ENCODE peak calls at places on chromosomes 11 and 22, in seven cellular contexts. One of them, this sample, is unnamed.

GRCh38 chr22:30635273-30636225 is at the start of gene SLC35E4:
- DNase-seq in AG10803: peak; percentile 87
- DNase-seq in CD8-positive, alpha-beta memory T cell: peak; percentile 95
- DNase-seq in left ventricle myocardium inferior: peak; percentile 95
- DNase-seq in RWPE2: peak; percentile 90
- DNase-seq in right cardiac atrium: peak; percentile 98
- DNase-seq in BJ: no peak
- DNase-seq in this sample: peak; percentile 93

GRCh38 chr22:49367016-49367697 is 460.5 kb downstream of the BRD1 start:
- DNase-seq in BJ: no peak
- DNase-seq in RWPE2: no peak
- DNase-seq in CD8-positive, alpha-beta memory T cell: no peak
- DNase-seq in right cardiac atrium: no peak
- DNase-seq in left ventricle myocardium inferior: no peak
- DNase-seq in AG10803: no peak
- DNase-seq in this sample: no peak

GRCh38 chr11:124644426-124645280 is 22.0 kb downstream of the TBRG1 start:
- DNase-seq in RWPE2: no peak
- DNase-seq in AG10803: peak; percentile 76
- DNase-seq in BJ: no peak
- DNase-seq in left ventricle myocardium inferior: peak; percentile 34
- DNase-seq in CD8-positive, alpha-beta memory T cell: no peak
- DNase-seq in right cardiac atrium: peak; percentile 57
- DNase-seq in this sample: peak; percentile 89

GRCh38 chr11:27025957-27026356 is 14.7 kb upstream of the BBOX1 start:
- DNase-seq in left ventricle myocardium inferior: no peak
- DNase-seq in CD8-positive, alpha-beta memory T cell: no peak
- DNase-seq in BJ: no peak
- DNase-seq in AG10803: no peak
- DNase-seq in right cardiac atrium: no peak
- DNase-seq in RWPE2: no peak
- DNase-seq in this sample: no peak

GRCh38 chr11:2791139-2791520 is 91.3 kb upstream of the KCNQ1OT1 start:
- DNase-seq in RWPE2: peak; percentile 38
- DNase-seq in BJ: no peak
- DNase-seq in CD8-positive, alpha-beta memory T cell: no peak
- DNase-seq in left ventricle myocardium inferior: peak; percentile 15
- DNase-seq in right cardiac atrium: peak; percentile 34
- DNase-seq in AG10803: no peak
- DNase-seq in this sample: no peak

GRCh38 chr11:14645247-14645912 is 1.8 kb downstream of the PDE3B start:
- DNase-seq in left ventricle myocardium inferior: no peak
- DNase-seq in BJ: no peak
- DNase-seq in right cardiac atrium: no peak
- DNase-seq in CD8-positive, alpha-beta memory T cell: no peak
- DNase-seq in AG10803: peak; percentile 5
- DNase-seq in RWPE2: no peak
- DNase-seq in this sample: no peak

GRCh38 chr22:36865346-36865745 is 4.5 kb downstream of the NCF4 start:
- DNase-seq in right cardiac atrium: no peak
- DNase-seq in left ventricle myocardium inferior: no peak
- DNase-seq in RWPE2: no peak
- DNase-seq in BJ: no peak
- DNase-seq in AG10803: no peak
- DNase-seq in CD8-positive, alpha-beta memory T cell: no peak
- DNase-seq in this sample: peak; percentile 34

GRCh38 chr11:126113515-126113957 is 50.9 kb upstream of the CDON start:
- DNase-seq in right cardiac atrium: peak; percentile 94
- DNase-seq in RWPE2: no peak
- DNase-seq in BJ: peak; percentile 95
- DNase-seq in AG10803: peak; percentile 99
- DNase-seq in CD8-positive, alpha-beta memory T cell: no peak
- DNase-seq in left ventricle myocardium inferior: peak; percentile 85
- DNase-seq in this sample: peak; percentile 98

GRCh38 chr11:115659061-115659963 is 155.1 kb upstream of the CADM1 start:
- DNase-seq in right cardiac atrium: peak; percentile 68
- DNase-seq in RWPE2: no peak
- DNase-seq in AG10803: no peak
- DNase-seq in left ventricle myocardium inferior: peak; percentile 45
- DNase-seq in CD8-positive, alpha-beta memory T cell: no peak
- DNase-seq in BJ: no peak
- DNase-seq in this sample: peak; percentile 61

GRCh38 chr11:128483211-128483788 is 104.1 kb downstream of the ETS1 start:
- DNase-seq in RWPE2: no peak
- DNase-seq in right cardiac atrium: no peak
- DNase-seq in AG10803: no peak
- DNase-seq in BJ: no peak
- DNase-seq in CD8-positive, alpha-beta memory T cell: peak; percentile 59
- DNase-seq in left ventricle myocardium inferior: no peak
- DNase-seq in this sample: no peak

GRCh38 chr11:119907934-119908760 is 179.1 kb upstream of the NECTIN1 start:
- DNase-seq in right cardiac atrium: no peak
- DNase-seq in AG10803: no peak
- DNase-seq in CD8-positive, alpha-beta memory T cell: no peak
- DNase-seq in BJ: no peak
- DNase-seq in left ventricle myocardium inferior: no peak
- DNase-seq in RWPE2: no peak
- DNase-seq in this sample: no peak

GRCh38 chr11:15835705-15836411 is 520.5 kb downstream of the SOX6 start:
- DNase-seq in right cardiac atrium: peak; percentile 54
- DNase-seq in BJ: no peak
- DNase-seq in left ventricle myocardium inferior: no peak
- DNase-seq in CD8-positive, alpha-beta memory T cell: no peak
- DNase-seq in RWPE2: no peak
- DNase-seq in AG10803: no peak
- DNase-seq in this sample: no peak

GRCh38 chr22:25804676-25805075 is 62.7 kb downstream of the MYO18B start:
- DNase-seq in left ventricle myocardium inferior: no peak
- DNase-seq in right cardiac atrium: no peak
- DNase-seq in RWPE2: no peak
- DNase-seq in CD8-positive, alpha-beta memory T cell: no peak
- DNase-seq in AG10803: no peak
- DNase-seq in BJ: no peak
- DNase-seq in this sample: no peak

GRCh38 chr22:22770881-22771280 is 116.7 kb upstream of the IGLL5 start:
- DNase-seq in right cardiac atrium: no peak
- DNase-seq in RWPE2: no peak
- DNase-seq in left ventricle myocardium inferior: no peak
- DNase-seq in CD8-positive, alpha-beta memory T cell: no peak
- DNase-seq in AG10803: no peak
- DNase-seq in BJ: no peak
- DNase-seq in this sample: no peak

GRCh38 chr11:26297179-26297970 is 34.6 kb upstream of the ANO3 start:
- DNase-seq in right cardiac atrium: no peak
- DNase-seq in CD8-positive, alpha-beta memory T cell: no peak
- DNase-seq in RWPE2: no peak
- DNase-seq in BJ: peak; percentile 9
- DNase-seq in AG10803: peak; percentile 83
- DNase-seq in left ventricle myocardium inferior: no peak
- DNase-seq in this sample: peak; percentile 61

GRCh38 chr22:39518124-39518786 is 2.1 kb upstream of the ATF4 start:
- DNase-seq in AG10803: no peak
- DNase-seq in RWPE2: no peak
- DNase-seq in left ventricle myocardium inferior: no peak
- DNase-seq in BJ: no peak
- DNase-seq in right cardiac atrium: no peak
- DNase-seq in CD8-positive, alpha-beta memory T cell: no peak
- DNase-seq in this sample: no peak

GRCh38 chr11:85187992-85188391 is 439.2 kb downstream of the DLG2 start:
- DNase-seq in left ventricle myocardium inferior: no peak
- DNase-seq in BJ: no peak
- DNase-seq in AG10803: no peak
- DNase-seq in right cardiac atrium: no peak
- DNase-seq in RWPE2: no peak
- DNase-seq in CD8-positive, alpha-beta memory T cell: no peak
- DNase-seq in this sample: no peak

GRCh38 chr11:66112640-66113098 is 42.6 kb downstream of the PACS1 start:
- DNase-seq in left ventricle myocardium inferior: no peak
- DNase-seq in right cardiac atrium: peak; percentile 79
- DNase-seq in RWPE2: no peak
- DNase-seq in CD8-positive, alpha-beta memory T cell: no peak
- DNase-seq in BJ: peak; percentile 49
- DNase-seq in AG10803: peak; percentile 94
- DNase-seq in this sample: peak; percentile 84

GRCh38 chr22:36493690-36494110 is 12.3 kb upstream of the TXN2 start:
- DNase-seq in AG10803: no peak
- DNase-seq in CD8-positive, alpha-beta memory T cell: no peak
- DNase-seq in RWPE2: no peak
- DNase-seq in BJ: no peak
- DNase-seq in left ventricle myocardium inferior: peak; percentile 39
- DNase-seq in right cardiac atrium: peak; percentile 67
- DNase-seq in this sample: no peak

GRCh38 chr11:124222407-124222806 is 18.5 kb upstream of the OR8G1 start:
- DNase-seq in right cardiac atrium: no peak
- DNase-seq in BJ: no peak
- DNase-seq in RWPE2: no peak
- DNase-seq in left ventricle myocardium inferior: no peak
- DNase-seq in AG10803: no peak
- DNase-seq in CD8-positive, alpha-beta memory T cell: no peak
- DNase-seq in this sample: no peak

DNA sequence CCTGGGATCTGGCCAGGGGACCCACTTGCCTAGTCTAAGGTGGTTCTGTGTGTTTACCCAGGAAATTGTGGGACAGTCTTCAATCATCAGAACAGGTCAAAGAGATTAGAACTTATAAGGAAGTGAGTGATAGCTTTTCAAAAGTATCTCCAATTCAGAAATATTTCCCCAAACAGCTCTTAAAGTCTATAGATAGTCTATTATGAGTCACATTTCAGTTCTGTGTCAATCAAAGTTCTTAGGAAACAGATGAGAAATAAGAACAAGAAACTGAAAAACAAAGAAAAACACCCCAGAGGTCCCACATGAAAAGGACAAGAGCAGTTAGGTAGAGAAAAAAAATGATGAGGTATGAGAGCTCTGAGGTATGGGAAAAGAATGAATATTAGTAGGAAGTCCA is 381.4 kb upstream of the MPPED2 start:
- DNase-seq in CD8-positive, alpha-beta memory T cell: no peak
- DNase-seq in left ventricle myocardium inferior: no peak
- DNase-seq in BJ: no peak
- DNase-seq in right cardiac atrium: no peak
- DNase-seq in RWPE2: no peak
- DNase-seq in AG10803: no peak
- DNase-seq in this sample: no peak
- H3K4me3 ChIP-seq in CD8-positive, alpha-beta memory T cell: no peak overlapping the region
- H3K4me3 ChIP-seq in left ventricle myocardium inferior: no peak overlapping the region
- H3K4me3 ChIP-seq in BJ: no peak overlapping the region
- H3K4me3 ChIP-seq in right cardiac atrium: no peak overlapping the region
- H3K4me3 ChIP-seq in RWPE2: no peak overlapping the region
- H3K4me3 ChIP-seq in AG10803: no peak overlapping the region
- H3K4me3 ChIP-seq in this sample: no peak overlapping the region

DNA sequence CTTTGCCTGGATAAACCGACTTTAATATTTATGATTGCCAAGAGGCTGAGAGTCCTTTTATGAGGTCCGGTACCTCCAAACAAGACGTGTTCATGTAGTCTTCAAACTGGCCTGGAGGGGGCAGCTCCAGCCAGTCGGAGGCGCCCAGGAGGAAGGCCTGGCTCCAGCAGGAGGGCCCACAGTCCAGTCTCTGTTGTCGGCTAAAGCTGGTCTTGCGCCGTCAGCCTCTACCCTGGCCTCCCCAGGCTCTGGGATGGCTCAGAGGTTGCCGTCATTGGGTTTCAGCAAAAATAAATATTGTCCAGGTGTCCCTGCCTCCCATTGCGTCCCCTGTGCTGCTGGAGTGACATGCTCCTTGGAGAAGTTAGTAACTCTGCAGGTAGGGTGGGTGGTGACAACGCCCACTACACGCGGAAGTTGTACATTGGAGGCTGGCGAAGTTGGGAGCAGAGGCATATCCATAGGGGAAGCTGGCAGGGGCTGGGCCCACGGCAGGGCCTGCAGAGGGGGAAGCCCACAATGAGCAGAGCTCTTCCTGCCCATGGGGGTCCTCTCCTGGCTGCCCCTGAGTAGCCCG is 1.0 kb upstream of the SLC25A1 start:
- DNase-seq in left ventricle myocardium inferior: peak; percentile 73
- DNase-seq in CD8-positive, alpha-beta memory T cell: peak; percentile 66
- DNase-seq in right cardiac atrium: peak; percentile 90
- DNase-seq in BJ: peak; percentile 36
- DNase-seq in RWPE2: no peak
- DNase-seq in AG10803: peak; percentile 85
- DNase-seq in this sample: peak; percentile 93
- H3K4me3 ChIP-seq in left ventricle myocardium inferior: peak overlapping the region; percentile 97
- H3K4me3 ChIP-seq in CD8-positive, alpha-beta memory T cell: peak overlapping the region; percentile 80
- H3K4me3 ChIP-seq in right cardiac atrium: peak overlapping the region; percentile 91
- H3K4me3 ChIP-seq in BJ: peak overlapping the region; percentile 52
- H3K4me3 ChIP-seq in RWPE2: peak overlapping the region; percentile 98
- H3K4me3 ChIP-seq in AG10803: peak overlapping the region; percentile 61
- H3K4me3 ChIP-seq in this sample: peak overlapping the region; percentile 67

DNA sequence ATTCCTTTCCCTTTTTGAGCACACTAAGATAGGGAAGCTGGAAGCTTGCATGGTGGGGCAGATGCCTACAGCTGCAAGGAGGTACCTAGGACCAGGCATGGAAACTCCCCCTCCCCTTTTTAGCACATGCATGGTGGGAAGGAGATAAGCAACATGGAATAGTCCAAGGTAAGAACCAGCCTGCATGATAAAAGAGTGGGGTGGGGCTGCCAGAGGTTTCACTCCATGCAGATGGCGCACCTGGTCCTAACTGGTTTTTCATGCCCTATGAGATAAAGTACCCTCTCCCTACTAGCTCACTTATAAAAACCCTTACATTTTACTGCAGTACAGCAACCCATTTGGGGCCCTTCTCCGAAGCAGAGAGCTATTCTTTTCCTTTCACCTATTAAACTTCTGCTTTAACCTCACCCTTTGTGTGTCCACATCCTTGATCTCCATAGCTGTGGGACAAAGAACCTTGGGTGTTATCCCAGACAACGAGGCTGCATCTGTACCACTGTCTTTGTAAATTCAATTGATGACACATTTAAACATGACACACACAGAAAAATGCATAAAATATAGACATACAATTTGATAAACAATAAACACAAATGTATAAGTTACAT is 40.1 kb upstream of the VSTM5 start:
- DNase-seq in BJ: no peak
- DNase-seq in right cardiac atrium: no peak
- DNase-seq in AG10803: no peak
- DNase-seq in CD8-positive, alpha-beta memory T cell: no peak
- DNase-seq in RWPE2: no peak
- DNase-seq in left ventricle myocardium inferior: no peak
- DNase-seq in this sample: no peak
- H3K4me3 ChIP-seq in BJ: no peak overlapping the region
- H3K4me3 ChIP-seq in right cardiac atrium: no peak overlapping the region
- H3K4me3 ChIP-seq in AG10803: no peak overlapping the region
- H3K4me3 ChIP-seq in CD8-positive, alpha-beta memory T cell: no peak overlapping the region
- H3K4me3 ChIP-seq in RWPE2: no peak overlapping the region
- H3K4me3 ChIP-seq in left ventricle myocardium inferior: no peak overlapping the region
- H3K4me3 ChIP-seq in this sample: no peak overlapping the region

DNA sequence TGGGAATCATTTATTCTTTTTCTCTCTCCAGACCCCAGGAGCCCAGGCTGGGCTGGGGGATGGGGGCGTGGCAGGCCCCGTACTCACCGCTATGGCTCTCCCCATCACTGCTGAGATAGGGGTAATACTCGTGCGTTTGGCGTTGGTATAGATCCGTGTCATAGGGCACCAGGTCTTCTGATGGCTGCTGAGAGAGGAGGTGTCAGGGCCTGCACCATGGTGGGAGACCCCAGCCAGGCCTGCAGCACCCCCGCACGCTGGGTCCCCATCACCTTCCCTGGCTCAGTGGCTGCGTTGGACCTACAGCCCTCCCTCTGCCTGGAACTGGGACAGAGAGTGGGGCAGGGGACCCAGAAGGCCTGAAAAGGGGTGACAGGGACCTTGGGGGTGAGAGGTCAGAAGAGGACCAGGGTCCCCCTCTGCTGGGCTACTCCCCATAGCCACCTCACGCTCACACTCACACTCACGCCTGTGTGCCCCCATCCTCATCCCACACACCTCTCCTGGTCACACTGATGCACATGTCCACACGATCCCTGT is 2.7 kb downstream of the SPI1 start:
- DNase-seq in CD8-positive, alpha-beta memory T cell: no peak
- DNase-seq in RWPE2: no peak
- DNase-seq in BJ: no peak
- DNase-seq in AG10803: no peak
- DNase-seq in right cardiac atrium: no peak
- DNase-seq in left ventricle myocardium inferior: no peak
- DNase-seq in this sample: no peak
- H3K4me3 ChIP-seq in CD8-positive, alpha-beta memory T cell: no peak overlapping the region
- H3K4me3 ChIP-seq in RWPE2: no peak overlapping the region
- H3K4me3 ChIP-seq in BJ: no peak overlapping the region
- H3K4me3 ChIP-seq in AG10803: no peak overlapping the region
- H3K4me3 ChIP-seq in right cardiac atrium: no peak overlapping the region
- H3K4me3 ChIP-seq in left ventricle myocardium inferior: peak overlapping the region; percentile 45
- H3K4me3 ChIP-seq in this sample: no peak overlapping the region